ENCODE peak calls at places on chromosomes 1 and 21, in nine cellular contexts. J, R, O, S, X, K, A, D and M are unnamed samples.

GRCh38 chr1:1068374-1069060 is 5.6 kb downstream of the RNF223 start:
- DNase-seq in J (no peak), R (no peak), O (no peak), S (peak; percentile 20), X (no peak), K (peak; percentile 88), A (peak; percentile 73), D (no peak), M (no peak)

GRCh38 chr21:16587671-16588379 is 858.0 kb downstream of the USP25 start:
- DNase-seq in J (peak; percentile 15), R (no peak), O (peak; percentile 42), S (no peak), X (no peak), K (no peak), A (no peak), D (no peak), M (no peak)

GRCh38 chr1:6953874-6954502 is 168.7 kb downstream of the CAMTA1 start:
- DNase-seq in J (no peak), R (no peak), O (no peak), S (no peak), X (no peak), K (no peak), A (no peak), D (no peak), M (no peak)

GRCh38 chr1:242788771-242789170 is 264.3 kb upstream of the PLD5 start:
- DNase-seq in J (no peak), R (no peak), O (no peak), S (no peak), X (no peak), K (no peak), A (no peak), D (no peak), M (no peak)

GRCh38 chr1:98940680-98941079 is 64.0 kb downstream of the PLPPR5 start:
- DNase-seq in J (peak; percentile 45), R (no peak), O (no peak), S (no peak), X (no peak), K (no peak), A (no peak), D (no peak), M (peak; percentile 28)

GRCh38 chr1:182917386-182917785 is 35.6 kb downstream of the SHCBP1L start:
- DNase-seq in J (peak; percentile 67), R (no peak), O (no peak), S (no peak), X (no peak), K (peak; percentile 79), A (no peak), D (no peak), M (peak; percentile 43)

GRCh38 chr1:24562625-24563024 is 6.7 kb downstream of the NCMAP start:
- DNase-seq in J (no peak), R (no peak), O (no peak), S (no peak), X (no peak), K (no peak), A (no peak), D (peak; percentile 53), M (no peak)

GRCh38 chr21:42456457-42456856 is 39.6 kb downstream of the RSPH1 start:
- DNase-seq in J (peak; percentile 61), R (no peak), O (no peak), S (peak; percentile 30), X (peak; percentile 42), K (no peak), A (peak; percentile 60), D (no peak), M (no peak)

GRCh38 chr1:151934048-151934493 is 24.8 kb upstream of the THEM4 start:
- DNase-seq in J (peak; percentile 68), R (peak; percentile 72), O (no peak), S (peak; percentile 89), X (peak; percentile 30), K (peak; percentile 88), A (peak; percentile 63), D (no peak), M (peak; percentile 62)

GRCh38 chr21:39004776-39005605 is 178.3 kb downstream of the PSMG1 start:
- DNase-seq in J (no peak), R (no peak), O (peak; percentile 74), S (no peak), X (no peak), K (peak; percentile 33), A (peak; percentile 24), D (no peak), M (peak; percentile 51)

GRCh38 chr1:46434358-46434757 is 40.2 kb downstream of the FAAH start:
- DNase-seq in J (no peak), R (no peak), O (no peak), S (no peak), X (no peak), K (no peak), A (no peak), D (no peak), M (no peak)